ENCODE peak calls at places on chromosomes 1 and 21, in ten cellular contexts. M is small intestine, L is mesendoderm, D is AG04450, X is breast epithelium, I is brain microvascular endothelial cell, H is spleen, F is SK-N-MC, P is suprapubic skin, V is adrenal gland. S is an unnamed sample.

GRCh38 chr1:26799479-26800133 is 11.9 kb downstream of the PIGV start:
- DNase-seq in M (no peak), L (peak; percentile 83), D (no peak), X (peak; percentile 38), I (peak; percentile 51), H (no peak), F (no peak), P (no peak), V (peak; percentile 88), S (peak; percentile 75)

GRCh38 chr1:245575710-245576109 is 420.9 kb downstream of the KIF26B start:
- DNase-seq in M (no peak), L (peak; percentile 60), D (no peak), X (no peak), I (no peak), H (no peak), F (no peak), P (no peak), V (no peak), S (no peak)

GRCh38 chr1:27656157-27656893 is 15.7 kb downstream of the IFI6 start:
- DNase-seq in M (no peak), L (peak; percentile 94), D (no peak), X (peak; percentile 58), I (peak; percentile 53), H (peak; percentile 69), F (no peak), P (no peak), V (peak; percentile 84), S (peak; percentile 76)

GRCh38 chr1:29806646-29807319 is 570.5 kb downstream of the PTPRU start:
- DNase-seq in M (no peak), L (no peak), D (no peak), X (no peak), I (no peak), H (peak; percentile 48), F (no peak), P (no peak), V (no peak), S (no peak)

GRCh38 chr1:237048803-237049202 is 6.8 kb downstream of the RYR2 start:
- DNase-seq in M (no peak), L (no peak), D (no peak), X (no peak), I (no peak), H (no peak), F (no peak), P (no peak), V (no peak), S (no peak)

GRCh38 chr1:8702121-8702520 is 115.3 kb downstream of the RERE start:
- DNase-seq in M (peak; percentile 49), L (peak; percentile 86), D (no peak), X (peak; percentile 46), I (peak; percentile 23), H (no peak), F (no peak), P (no peak), V (no peak), S (no peak)

GRCh38 chr1:156091610-156092009 is 9.3 kb upstream of the MEX3A start:
- DNase-seq in M (no peak), L (no peak), D (no peak), X (no peak), I (no peak), H (no peak), F (no peak), P (no peak), V (no peak), S (no peak)

GRCh38 chr1:200837931-200838571 is 34.7 kb upstream of the GPR25 start:
- DNase-seq in M (peak; percentile 30), L (no peak), D (no peak), X (no peak), I (no peak), H (no peak), F (peak; percentile 2), P (no peak), V (no peak), S (no peak)

GRCh38 chr1:31934706-31935629 is 3.2 kb downstream of the PTP4A2 start:
- DNase-seq in M (peak; percentile 66), L (no peak), D (no peak), X (no peak), I (no peak), H (no peak), F (peak; percentile 74), P (no peak), V (no peak), S (no peak)

GRCh38 chr21:15291621-15292266 is 226.9 kb upstream of the NRIP1 start:
- DNase-seq in M (peak; percentile 63), L (peak; percentile 46), D (no peak), X (no peak), I (no peak), H (no peak), F (no peak), P (no peak), V (no peak), S (no peak)

GRCh38 chr1:201655243-201655642 is 116.3 kb downstream of the NAV1 start:
- DNase-seq in M (no peak), L (peak; percentile 31), D (no peak), X (peak; percentile 25), I (no peak), H (no peak), F (no peak), P (no peak), V (no peak), S (no peak)

DNA sequence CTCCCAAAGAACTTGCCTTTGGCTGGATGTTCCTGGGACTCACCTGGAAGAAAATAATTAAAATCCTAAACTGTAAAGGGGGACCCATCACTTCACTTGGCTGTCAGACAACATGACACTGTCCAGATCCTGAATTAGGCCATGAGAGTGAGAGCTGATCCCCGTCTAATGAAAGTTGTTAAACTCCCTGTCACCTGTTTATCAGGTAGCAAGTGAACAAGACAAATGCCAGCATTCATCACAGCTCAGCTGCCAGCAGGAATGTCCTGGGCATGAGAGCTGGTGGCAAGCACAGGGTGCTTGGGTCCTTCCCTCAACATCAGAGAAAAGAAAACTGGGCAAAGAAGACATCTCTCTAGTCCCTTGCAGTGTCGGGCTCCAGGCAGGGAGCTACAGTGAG is 23.8 kb downstream of the PMVK start:
- DNase-seq in M (no peak), L (no peak), D (no peak), X (no peak), I (no peak), H (peak; percentile 18), F (no peak), P (no peak), V (no peak), S (no peak)
- H3K27ac ChIP-seq in M (no peak overlapping the region), L (no peak overlapping the region), D (no peak overlapping the region), X (peak overlapping the region; percentile 87), I (no peak overlapping the region), H (no peak overlapping the region), F (no peak overlapping the region), P (peak overlapping the region; percentile 65), V (no peak overlapping the region), S (no peak overlapping the region)

GRCh38 chr1:43961692-43962091 is 8.1 kb upstream of the DPH2 start:
- DNase-seq in M (no peak), L (no peak), D (no peak), X (no peak), I (no peak), H (no peak), F (no peak), P (no peak), V (no peak), S (no peak)

GRCh38 chr1:43962324-43962723 is 7.5 kb upstream of the DPH2 start:
- DNase-seq in M (no peak), L (no peak), D (no peak), X (no peak), I (no peak), H (no peak), F (no peak), P (no peak), V (no peak), S (no peak)

GRCh38 chr1:43960798-43961197 is 9.0 kb upstream of the DPH2 start:
- DNase-seq in M (no peak), L (no peak), D (no peak), X (no peak), I (no peak), H (no peak), F (no peak), P (no peak), V (no peak), S (no peak)

GRCh38 chr1:43963890-43964289 is 5.9 kb upstream of the DPH2 start:
- DNase-seq in M (no peak), L (no peak), D (no peak), X (no peak), I (no peak), H (peak; percentile 36), F (no peak), P (no peak), V (no peak), S (no peak)

DNA sequence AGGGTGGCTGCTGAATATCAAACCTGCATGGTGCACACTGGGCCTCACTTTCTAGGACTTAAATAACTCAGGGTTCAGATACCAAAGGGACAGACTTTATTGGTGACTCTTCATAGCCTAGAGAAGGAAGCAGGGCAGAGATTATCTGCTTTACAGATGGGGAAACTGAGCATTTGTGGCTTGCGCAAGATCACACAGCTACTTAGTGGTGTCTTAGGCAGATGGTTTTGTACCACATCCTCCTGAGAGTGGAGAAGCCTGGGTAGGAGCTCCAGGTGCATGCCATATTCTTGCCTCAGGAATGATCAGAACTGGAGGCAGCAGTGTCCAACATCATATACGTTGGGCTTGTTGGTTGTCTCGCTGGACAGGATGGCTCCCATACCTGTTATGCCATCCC is 6.8 kb upstream of the DPH2 start:
- DNase-seq in M (no peak), L (no peak), D (no peak), X (no peak), I (no peak), H (no peak), F (no peak), P (no peak), V (no peak), S (no peak)
- H3K27ac ChIP-seq in M (no peak overlapping the region), L (no peak overlapping the region), D (no peak overlapping the region), X (no peak overlapping the region), I (no peak overlapping the region), H (no peak overlapping the region), F (no peak overlapping the region), P (no peak overlapping the region), V (no peak overlapping the region), S (no peak overlapping the region)

DNA sequence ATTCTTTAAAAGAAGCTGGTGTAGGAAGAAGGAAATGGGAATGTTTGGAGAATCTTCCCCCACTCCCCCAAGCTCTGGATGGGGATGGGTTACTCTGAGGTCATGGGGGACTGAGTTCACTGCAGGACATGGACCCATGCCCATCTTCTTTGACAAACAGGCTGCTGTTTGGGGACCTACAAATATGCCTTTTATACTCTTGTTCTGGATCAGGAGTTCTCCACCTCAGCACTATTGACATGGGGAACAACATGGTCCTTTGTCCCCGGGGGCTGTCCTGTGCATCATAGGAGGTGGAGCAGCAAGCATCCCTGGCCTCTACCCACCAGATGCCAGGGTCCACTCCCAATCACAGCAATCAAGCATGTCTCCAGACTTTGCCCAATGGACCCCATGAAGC is 365.8 kb upstream of the C1orf174 start:
- DNase-seq in M (no peak), L (no peak), D (no peak), X (no peak), I (no peak), H (no peak), F (no peak), P (no peak), V (no peak), S (no peak)
- H3K27ac ChIP-seq in M (no peak overlapping the region), L (no peak overlapping the region), D (no peak overlapping the region), X (no peak overlapping the region), I (no peak overlapping the region), H (no peak overlapping the region), F (no peak overlapping the region), P (no peak overlapping the region), V (no peak overlapping the region), S (no peak overlapping the region)

DNA sequence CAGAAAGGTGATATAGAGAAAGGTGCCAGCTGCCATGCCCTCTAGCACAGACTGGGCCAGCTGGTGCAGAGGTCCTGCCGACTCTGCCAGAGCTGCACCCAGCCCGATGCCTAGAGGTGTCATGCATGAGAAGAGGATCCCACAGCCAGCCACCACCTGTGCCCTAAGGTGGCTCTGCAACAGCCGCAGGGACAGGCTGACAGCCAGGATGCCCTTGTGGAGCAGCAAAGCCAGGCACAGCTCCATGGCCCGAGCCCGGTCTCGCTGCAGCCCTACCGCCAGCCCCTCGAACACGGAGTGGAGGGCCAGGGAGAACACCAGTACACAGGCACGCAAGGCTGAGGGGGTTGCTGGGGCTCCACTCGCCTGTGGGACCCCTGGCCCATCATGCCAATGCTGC is 1.8 kb upstream of the CRTC2 start:
- DNase-seq in M (no peak), L (no peak), D (no peak), X (no peak), I (no peak), H (peak; percentile 83), F (no peak), P (no peak), V (no peak), S (peak; percentile 44)
- H3K27ac ChIP-seq in M (no peak overlapping the region), L (no peak overlapping the region), D (no peak overlapping the region), X (peak overlapping the region; percentile 95), I (no peak overlapping the region), H (no peak overlapping the region), F (no peak overlapping the region), P (peak overlapping the region; percentile 92), V (peak overlapping the region; percentile 92), S (peak overlapping the region; percentile 92)